ENCODE peak calls at places on chromosomes 6 and 20, in six cellular contexts. B, V, H, E, A and U are unnamed samples.

GRCh38 chr6:133854633-133855598 is 34.0 kb upstream of the TCF21 start:
- DNase-seq in B (no peak), V (no peak), H (peak; percentile 10), E (no peak), A (peak; percentile 20), U (no peak)

GRCh38 chr20:58988565-58988882 is 7.5 kb downstream of the NELFCD start:
- DNase-seq in B (no peak), V (no peak), H (no peak), E (no peak), A (no peak), U (no peak)

GRCh38 chr6:3868544-3868943 is 19.4 kb downstream of the FAM50B start:
- DNase-seq in B (no peak), V (no peak), H (no peak), E (no peak), A (no peak), U (no peak)

GRCh38 chr6:133129556-133129955 is 111.6 kb upstream of the EYA4 start:
- DNase-seq in B (no peak), V (no peak), H (no peak), E (no peak), A (no peak), U (no peak)

GRCh38 chr6:87366428-87366827 is 21.8 kb downstream of the C6orf163 start:
- DNase-seq in B (no peak), V (no peak), H (peak; percentile 19), E (no peak), A (no peak), U (no peak)

GRCh38 chr6:34416877-34417371 is 8.9 kb downstream of the RPS10 start:
- DNase-seq in B (no peak), V (no peak), H (no peak), E (no peak), A (no peak), U (no peak)

GRCh38 chr6:136463796-136464542 is 86.3 kb downstream of the MAP7 start:
- DNase-seq in B (no peak), V (no peak), H (no peak), E (no peak), A (no peak), U (no peak)

GRCh38 chr6:87968435-87969278 is 79.0 kb upstream of the SPACA1 start:
- DNase-seq in B (no peak), V (no peak), H (no peak), E (no peak), A (no peak), U (peak; percentile 8)

GRCh38 chr6:105879902-105880547 is 206.1 kb upstream of the PRDM1 start:
- DNase-seq in B (peak; percentile 33), V (no peak), H (no peak), E (no peak), A (no peak), U (no peak)

GRCh38 chr20:8231038-8231437 is 99.0 kb downstream of the PLCB1 start:
- DNase-seq in B (no peak), V (no peak), H (no peak), E (no peak), A (no peak), U (no peak)

GRCh38 chr6:90484903-90485302 is 102.0 kb downstream of the MAP3K7 start:
- DNase-seq in B (no peak), V (no peak), H (no peak), E (no peak), A (no peak), U (peak; percentile 76)

GRCh38 chr6:3813150-3813780 is 35.9 kb upstream of the FAM50B start:
- DNase-seq in B (no peak), V (no peak), H (peak; percentile 76), E (no peak), A (peak; percentile 33), U (no peak)

GRCh38 chr6:136527831-136528230 is 22.4 kb downstream of the MAP7 start:
- DNase-seq in B (no peak), V (no peak), H (no peak), E (no peak), A (no peak), U (no peak)

GRCh38 chr6:33249732-33250625 is 21.7 kb downstream of the VPS52 start:
- DNase-seq in B (no peak), V (no peak), H (no peak), E (no peak), A (no peak), U (no peak)

GRCh38 chr20:46803446-46804020 is 91.1 kb upstream of the EYA2 start:
- DNase-seq in B (no peak), V (no peak), H (no peak), E (no peak), A (no peak), U (no peak)

DNA sequence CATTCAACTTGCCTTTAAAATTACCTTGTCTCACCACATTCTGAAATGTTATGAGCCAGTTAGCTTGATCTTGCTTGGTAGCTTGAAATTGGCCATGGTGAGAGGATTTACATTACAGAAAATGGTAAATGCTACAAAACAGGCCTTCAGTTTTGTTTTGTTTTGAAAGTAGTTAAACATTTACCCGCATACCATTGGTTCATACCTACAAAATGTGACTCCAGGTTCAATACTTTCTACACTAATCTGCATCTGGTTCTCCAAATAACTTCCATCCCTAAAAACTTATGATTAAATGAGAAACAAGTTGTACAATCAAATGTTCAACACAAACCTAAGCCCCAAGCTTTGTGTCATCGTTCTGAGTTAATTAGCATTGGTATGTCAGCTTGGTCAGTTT is 30.5 kb upstream of the MYBL2 start:
- DNase-seq in B (no peak), V (no peak), H (no peak), E (no peak), A (no peak), U (no peak)
- TF ChIP-seq ZNF274 in B (no peak), V (no peak), H (no peak), E (no peak), A (no peak), U (no peak)

GRCh38 chr6:104630522-104630921 is 229.2 kb downstream of the HACE1 start:
- DNase-seq in B (no peak), V (no peak), H (no peak), E (no peak), A (no peak), U (no peak)

GRCh38 chr6:104633125-104633524 is 226.6 kb downstream of the HACE1 start:
- DNase-seq in B (no peak), V (no peak), H (no peak), E (no peak), A (no peak), U (no peak)

GRCh38 chr6:104630955-104631354 is 228.8 kb downstream of the HACE1 start:
- DNase-seq in B (no peak), V (no peak), H (no peak), E (no peak), A (no peak), U (no peak)

GRCh38 chr6:104629826-104630225 is 229.9 kb downstream of the HACE1 start:
- DNase-seq in B (no peak), V (no peak), H (no peak), E (no peak), A (no peak), U (no peak)

DNA sequence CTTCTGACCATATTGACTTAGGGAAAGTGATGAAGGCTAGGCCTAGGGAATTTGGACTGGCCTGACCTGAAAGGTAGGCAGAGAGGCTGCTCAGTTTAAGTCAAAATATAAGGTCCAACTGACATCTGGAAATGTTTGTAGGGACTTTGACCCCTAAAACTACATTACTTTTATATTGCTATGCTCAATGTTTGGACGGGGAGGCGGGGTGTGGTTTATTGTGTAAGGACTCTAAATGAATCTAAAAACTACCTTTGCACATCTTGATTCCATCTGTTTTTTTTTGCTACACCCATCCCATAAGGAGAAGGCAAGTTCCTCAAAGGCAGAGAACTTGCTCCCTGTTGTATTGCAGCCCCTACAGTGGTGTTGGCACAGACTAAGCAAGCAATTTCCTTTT is 227.2 kb downstream of the HACE1 start:
- DNase-seq in B (no peak), V (no peak), H (no peak), E (no peak), A (no peak), U (no peak)
- TF ChIP-seq ZNF274 in B (no peak), V (no peak), H (no peak), E (no peak), A (no peak), U (no peak)

DNA sequence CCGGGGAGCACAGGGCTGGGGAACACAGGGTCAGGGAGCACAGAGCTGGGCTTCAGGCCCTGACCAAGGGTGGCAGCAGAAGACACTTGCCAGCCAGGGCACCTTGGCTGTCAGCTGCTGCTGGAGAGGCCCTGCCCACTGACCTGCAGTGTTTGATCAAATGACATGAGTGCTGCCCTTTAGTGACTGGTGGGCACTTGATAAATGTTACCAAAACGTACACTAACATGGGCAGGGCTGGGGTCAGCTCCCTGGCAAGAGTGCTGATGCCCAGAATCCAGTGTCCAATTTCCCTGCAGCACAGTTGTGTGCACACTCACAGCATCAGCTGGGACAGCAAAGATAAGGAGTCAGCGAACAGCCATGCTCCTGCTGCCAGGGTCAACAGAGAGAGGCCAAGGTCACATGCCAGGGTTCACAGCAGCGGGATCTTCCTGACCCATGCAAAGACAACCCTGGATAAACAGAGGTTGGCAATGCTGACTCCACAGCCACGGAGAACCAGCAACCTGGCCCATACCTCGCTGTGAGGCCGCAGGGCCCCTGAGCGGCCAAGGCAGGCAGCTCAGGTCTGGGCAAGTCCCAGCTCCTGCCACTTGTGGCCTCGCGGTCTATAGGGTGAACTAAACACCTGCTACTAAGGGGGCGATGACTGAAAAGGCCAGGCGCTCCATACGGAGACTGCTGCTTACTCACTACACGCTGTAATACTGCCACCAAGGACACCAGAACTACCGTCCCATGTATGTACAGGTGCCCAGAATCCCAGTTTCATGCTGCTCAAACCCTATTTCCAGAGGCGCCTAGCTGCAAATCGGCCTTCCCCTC is 46.3 kb downstream of the NINL start:
- DNase-seq in B (no peak), V (no peak), H (no peak), E (no peak), A (peak; percentile 91), U (no peak)
- TF ChIP-seq ZNF274 in B (no peak), V (no peak), H (no peak), E (no peak), A (peak; percentile 72), U (no peak)

GRCh38 chr6:5498579-5498899 is 237.2 kb downstream of the FARS2 start:
- DNase-seq in B (no peak), V (no peak), H (no peak), E (no peak), A (no peak), U (no peak)
- TF ChIP-seq ZNF274 in B (no peak), V (no peak), H (no peak), E (no peak), A (no peak), U (no peak)

DNA sequence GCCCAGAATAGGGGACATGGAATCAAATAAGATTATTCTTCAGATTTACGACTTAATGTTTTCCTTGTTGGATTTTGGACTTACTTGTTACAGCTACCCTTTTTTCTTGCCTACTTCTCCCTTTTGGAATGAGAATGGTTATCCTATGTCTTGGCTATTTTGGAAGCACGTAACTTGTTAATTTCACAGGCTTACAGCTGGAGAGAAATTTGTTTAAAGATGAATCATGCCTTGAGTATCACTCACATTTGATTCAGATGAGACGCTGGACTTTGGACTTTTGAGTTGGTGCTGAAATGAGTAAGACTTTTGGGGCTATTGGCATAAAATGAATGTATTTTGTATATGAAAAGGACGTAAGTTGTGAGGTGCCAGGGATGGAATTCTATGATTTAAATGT is 83.3 kb downstream of the SMPDL3A start:
- DNase-seq in B (peak; percentile 16), V (no peak), H (no peak), E (no peak), A (no peak), U (no peak)
- TF ChIP-seq ZNF274 in B (no peak), V (no peak), H (no peak), E (no peak), A (no peak), U (no peak)

DNA sequence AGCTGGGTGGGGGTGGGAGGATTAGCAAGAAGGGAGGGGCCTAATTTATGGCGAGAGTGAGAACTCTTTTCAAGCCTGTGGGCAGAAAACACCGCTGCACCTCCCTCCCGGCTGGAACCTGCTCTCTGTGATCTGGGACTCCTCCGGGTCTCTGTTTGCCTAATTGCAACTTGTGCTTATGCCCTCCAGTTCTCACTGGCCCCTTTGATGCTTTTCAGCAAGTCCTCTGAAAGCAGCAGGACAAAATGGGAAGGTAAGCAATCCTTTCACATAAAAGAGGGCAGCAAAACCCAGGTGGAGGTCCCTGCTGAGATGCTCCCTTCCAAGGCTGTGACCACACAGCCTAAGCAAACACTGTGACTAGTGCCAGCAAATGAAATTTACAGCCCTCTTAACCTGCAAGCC is 523.0 kb upstream of the FLRT3 start:
- DNase-seq in B (no peak), V (peak; percentile 58), H (no peak), E (no peak), A (peak; percentile 16), U (peak; percentile 18)
- TF ChIP-seq ZNF274 in B (no peak), V (no peak), H (no peak), E (no peak), A (no peak), U (no peak)